ENCODE peak calls at places on chromosomes 7 and 10, in ten cellular contexts. M, O, H, T, Z, N, K, I, U and G are unnamed samples. For H3K36me3, the result is how much of the 10 kb centered on the place peaks cover.

GRCh38 chr7:120189623-120190022 is 83.4 kb upstream of the KCND2 start:
- DNase-seq in U (no peak), I (no peak), K (no peak), O (no peak), Z (no peak), T (no peak), N (no peak), H (no peak), M (no peak), G (no peak)

GRCh38 chr10:123443924-123444323 is 222.2 kb upstream of the GPR26 start:
- DNase-seq in K (no peak), Z (no peak), N (no peak), I (no peak), O (no peak), H (no peak), U (no peak), T (no peak), M (no peak), G (no peak)

GRCh38 chr7:51261950-51262795 is 54.4 kb downstream of the COBL start:
- DNase-seq in U (no peak), Z (no peak), O (no peak), I (no peak), H (no peak), N (peak), T (no peak), M (no peak), K (peak), G (no peak)

GRCh38 chr10:17474595-17474994 is 20.2 kb upstream of the ST8SIA6 start:
- DNase-seq in I (no peak), K (no peak), Z (no peak), T (no peak), U (no peak), O (no peak), M (no peak), H (no peak), N (no peak), G (no peak)

GRCh38 chr10:50416181-50416824 is 165.0 kb upstream of the ASAH2 start:
- DNase-seq in O (no peak), N (no peak), K (no peak), M (no peak), T (no peak), H (no peak), I (no peak), U (no peak), Z (no peak), G (no peak)

GRCh38 chr10:131978366-131978765 is 3.4 kb downstream of the BNIP3 start:
- DNase-seq in M (no peak), N (no peak), U (no peak), Z (no peak), H (no peak), T (no peak), K (no peak), O (no peak), I (no peak), G (peak)

GRCh38 chr10:110793128-110793812 is 78.5 kb upstream of the PDCD4 start:
- DNase-seq in M (no peak), I (no peak), N (no peak), K (no peak), T (no peak), O (no peak), Z (no peak), U (no peak), H (no peak), G (no peak)

GRCh38 chr7:1403844-1404404 is 55.3 kb downstream of the MICALL2 start:
- DNase-seq in T (no peak), U (peak), M (peak), K (no peak), I (no peak), O (no peak), N (no peak), Z (no peak), H (no peak), G (no peak)

GRCh38 chr10:125441151-125441550 is 241.8 kb downstream of the TEX36 start:
- DNase-seq in U (no peak), H (no peak), N (no peak), O (no peak), K (no peak), M (peak), Z (no peak), I (no peak), T (no peak), G (no peak)

GRCh38 chr10:71924771-71925170 is 39.4 kb upstream of the CHST3 start:
- DNase-seq in K (no peak), H (no peak), T (no peak), U (no peak), I (no peak), Z (no peak), N (no peak), M (no peak), O (no peak), G (no peak)

GRCh38 chr7:100013328-100013676 is 2.1 kb upstream of the ZKSCAN1 start:
- DNase-seq in H (no peak), T (no peak), O (no peak), M (no peak), N (no peak), U (no peak), Z (no peak), K (no peak), I (no peak), G (no peak)

GRCh38 chr10:48504141-48504885 is 100.6 kb downstream of the ARHGAP22 start:
- DNase-seq in M (no peak), U (no peak), K (peak), O (no peak), T (no peak), I (no peak), N (no peak), Z (peak), H (no peak), G (peak)

GRCh38 chr7:144818516-144818915 is 17.3 kb downstream of the TPK1 start:
- DNase-seq in H (no peak), I (no peak), M (peak), U (no peak), O (no peak), K (no peak), T (no peak), Z (no peak), N (no peak), G (no peak)

GRCh38 chr10:69007260-69007659 is 18.7 kb downstream of the KIFBP start:
- DNase-seq in K (no peak), I (no peak), N (no peak), H (no peak), M (no peak), T (no peak), O (no peak), Z (no peak), U (no peak), G (no peak)

GRCh38 chr10:65769828-65770227 is 1156.0 kb upstream of the LRRTM3 start:
- DNase-seq in H (no peak), I (no peak), U (no peak), T (no peak), Z (no peak), M (peak), N (no peak), O (no peak), K (no peak), G (no peak)

GRCh38 chr10:944034-944831 is 12.7 kb upstream of the LARP4B start:
- DNase-seq in M (peak), H (peak), N (no peak), I (peak), K (peak), Z (no peak), U (no peak), T (no peak), O (peak), G (peak)

GRCh38 chr7:30206466-30206865 is 71.7 kb downstream of the MTURN start:
- DNase-seq in O (no peak), I (no peak), Z (no peak), U (peak), T (no peak), M (peak), K (no peak), H (no peak), N (no peak), G (no peak)

GRCh38 chr10:46024948-46025347 is 5.5 kb downstream of the NCOA4 start:
- DNase-seq in T (no peak), N (no peak), K (no peak), M (no peak), Z (no peak), O (no peak), H (no peak), U (no peak), I (no peak), G (no peak)

GRCh38 chr10:44010873-44011602 is 362.4 kb upstream of the ZNF32 start:
- DNase-seq in H (no peak), Z (no peak), M (peak), O (no peak), I (peak), U (no peak), T (no peak), N (no peak), K (no peak), G (no peak)

GRCh38 chr10:91511549-91512330 is 101.6 kb downstream of the HECTD2 start:
- DNase-seq in U (no peak), M (peak), T (no peak), I (no peak), O (no peak), Z (no peak), H (no peak), K (no peak), N (no peak), G (no peak)

GRCh38 chr7:87000344-87000743 is 59.1 kb downstream of the ELAPOR2 start:
- DNase-seq in Z (no peak), T (no peak), N (no peak), O (no peak), M (no peak), U (no peak), K (no peak), H (no peak), I (no peak), G (no peak)

GRCh38 chr10:113610636-113611601 is 52.9 kb downstream of the NRAP start:
- DNase-seq in Z (no peak), K (no peak), N (peak), T (no peak), I (no peak), U (peak), O (no peak), M (peak), H (no peak), G (no peak)

GRCh38 chr10:52679117-52679516 is 93.5 kb downstream of the MBL2 start:
- DNase-seq in K (no peak), Z (no peak), M (no peak), N (no peak), H (no peak), I (no peak), O (no peak), T (no peak), U (no peak), G (no peak)

GRCh38 chr7:144454-144826 is 47.9 kb upstream of the FAM20C start:
- DNase-seq in O (no peak), H (no peak), Z (no peak), I (no peak), M (no peak), N (no peak), K (no peak), T (peak), U (no peak), G (peak)

GRCh38 chr10:24596531-24596930 is 127.2 kb downstream of the ARHGAP21 start:
- DNase-seq in N (no peak), O (no peak), K (no peak), I (no peak), T (no peak), M (no peak), Z (no peak), H (no peak), U (no peak), G (no peak)
- H3K36me3 ChIP-seq in N (under half), O (half or more), K (half or more), I (half or more), T (half or more), M (under half), Z (under half), H (under half), U (under half), G (half or more)

GRCh38 chr10:67506083-67506756 is 189.8 kb downstream of the CTNNA3 start:
- DNase-seq in M (no peak), Z (no peak), O (no peak), N (no peak), K (no peak), T (no peak), H (no peak), I (no peak), U (no peak), G (no peak)
- TF ChIP-seq CTCF in M (no peak), Z (no peak), O (no peak), N (no peak), K (no peak), T (no peak), H (no peak), I (no peak), U (no peak), G (no peak)

GRCh38 chr10:6401562-6402348 is 178.3 kb downstream of the PRKCQ start:
- DNase-seq in Z (peak), T (no peak), O (peak), K (peak), U (peak), H (peak), M (peak), I (peak), N (peak), G (peak)
- H3K4me3 ChIP-seq in Z (peak), T (peak), O (peak), K (peak), U (peak), H (no peak), M (peak), I (peak), N (peak), G (peak)

DNA sequence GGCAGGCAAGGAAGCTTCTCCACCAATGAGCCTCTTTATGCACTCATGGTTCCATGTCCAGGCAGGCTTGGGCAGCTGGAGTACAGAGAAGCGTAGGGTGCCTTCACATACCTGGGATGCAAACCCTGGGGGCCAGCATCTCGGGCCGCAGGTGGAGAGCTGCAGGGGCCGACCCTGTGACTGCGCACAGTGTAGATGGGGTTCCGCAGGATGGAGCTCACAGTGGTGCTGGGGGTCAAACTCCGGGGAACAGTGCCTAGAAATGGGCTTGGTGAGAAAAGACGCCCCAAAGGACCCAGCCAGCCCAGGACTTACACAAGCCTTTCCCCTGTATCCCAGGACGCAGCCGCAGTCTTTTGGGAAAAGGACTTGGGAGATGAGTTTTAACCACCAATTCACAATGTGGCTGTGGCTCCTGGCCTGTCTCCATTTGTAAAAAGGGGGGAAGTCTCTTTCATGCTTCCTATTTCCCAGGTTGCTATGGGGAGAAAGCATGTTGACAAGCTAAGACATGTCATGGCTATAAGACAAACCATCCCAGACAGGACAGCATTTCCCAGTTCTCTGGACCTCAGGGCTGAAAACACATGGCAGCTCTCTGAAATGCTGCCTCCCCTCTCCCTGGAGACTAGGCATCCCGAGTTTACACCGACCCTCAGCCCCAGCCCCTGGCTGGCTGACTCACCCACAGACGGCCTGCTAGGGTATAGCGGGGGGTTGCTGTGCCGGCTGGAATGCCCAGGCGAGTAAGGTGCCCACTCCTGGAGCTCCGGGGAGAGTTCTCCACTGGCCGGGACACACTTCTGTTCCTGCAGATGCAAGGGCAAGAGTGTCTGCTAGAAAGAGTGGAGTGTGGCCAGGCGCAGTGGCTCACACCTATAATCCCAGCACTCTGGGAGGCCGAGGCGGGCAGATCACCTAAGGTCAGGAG is 107.1 kb downstream of the DLG5 start:
- DNase-seq in I (no peak), N (no peak), T (no peak), U (no peak), M (no peak), H (no peak), O (no peak), Z (no peak), K (no peak), G (no peak)
- H3K36me3 ChIP-seq in I (half or more), N (under half), T (half or more), U (under half), M (under half), H (under half), O (under half), Z (under half), K (half or more), G (half or more)

GRCh38 chr10:5583525-5584175 is 58.9 kb downstream of the CALML3 start:
- DNase-seq in N (peak), I (peak), T (no peak), M (peak), U (peak), Z (peak), O (peak), H (no peak), K (peak), G (peak)

GRCh38 chr10:5584895-5585516 is 60.2 kb downstream of the CALML3 start:
- DNase-seq in Z (no peak), N (no peak), M (peak), T (peak), K (no peak), O (no peak), U (no peak), I (no peak), H (no peak), G (peak)

GRCh38 chr10:5585517-5586222 is 60.9 kb downstream of the CALML3 start:
- DNase-seq in M (peak), K (no peak), Z (no peak), I (no peak), H (no peak), O (no peak), U (no peak), N (no peak), T (no peak), G (peak)

GRCh38 chr10:5581670-5582566 is 57.2 kb downstream of the CALML3 start:
- DNase-seq in U (no peak), H (no peak), N (no peak), Z (no peak), O (no peak), K (no peak), I (no peak), T (no peak), M (no peak), G (no peak)

GRCh38 chr10:5582736-5583135 is 58.0 kb downstream of the CALML3 start:
- DNase-seq in I (no peak), Z (no peak), U (peak), M (no peak), T (no peak), N (no peak), K (no peak), H (no peak), O (no peak), G (peak)
- TF ChIP-seq CTCF in I (no peak), Z (no peak), U (peak), M (peak), T (no peak), N (no peak), K (no peak), H (no peak), O (no peak), G (no peak)

GRCh38 chr7:102425639-102426267 is 7.6 kb upstream of the ORAI2 start:
- DNase-seq in M (no peak), Z (no peak), N (no peak), T (no peak), O (peak), U (no peak), H (no peak), K (peak), I (peak), G (peak)

GRCh38 chr7:102432476-102433318 is 678 bp upstream of the ORAI2 start:
- DNase-seq in N (no peak), U (no peak), T (no peak), O (no peak), M (no peak), K (no peak), Z (no peak), I (no peak), H (no peak), G (no peak)

GRCh38 chr7:102431617-102432298 is 1.6 kb upstream of the ORAI2 start:
- DNase-seq in O (no peak), H (no peak), N (peak), I (no peak), T (no peak), U (no peak), K (no peak), M (no peak), Z (no peak), G (no peak)

GRCh38 chr7:102426268-102427031 is 6.9 kb upstream of the ORAI2 start:
- DNase-seq in K (no peak), U (no peak), N (no peak), Z (no peak), H (no peak), I (no peak), M (no peak), O (no peak), T (no peak), G (no peak)

DNA sequence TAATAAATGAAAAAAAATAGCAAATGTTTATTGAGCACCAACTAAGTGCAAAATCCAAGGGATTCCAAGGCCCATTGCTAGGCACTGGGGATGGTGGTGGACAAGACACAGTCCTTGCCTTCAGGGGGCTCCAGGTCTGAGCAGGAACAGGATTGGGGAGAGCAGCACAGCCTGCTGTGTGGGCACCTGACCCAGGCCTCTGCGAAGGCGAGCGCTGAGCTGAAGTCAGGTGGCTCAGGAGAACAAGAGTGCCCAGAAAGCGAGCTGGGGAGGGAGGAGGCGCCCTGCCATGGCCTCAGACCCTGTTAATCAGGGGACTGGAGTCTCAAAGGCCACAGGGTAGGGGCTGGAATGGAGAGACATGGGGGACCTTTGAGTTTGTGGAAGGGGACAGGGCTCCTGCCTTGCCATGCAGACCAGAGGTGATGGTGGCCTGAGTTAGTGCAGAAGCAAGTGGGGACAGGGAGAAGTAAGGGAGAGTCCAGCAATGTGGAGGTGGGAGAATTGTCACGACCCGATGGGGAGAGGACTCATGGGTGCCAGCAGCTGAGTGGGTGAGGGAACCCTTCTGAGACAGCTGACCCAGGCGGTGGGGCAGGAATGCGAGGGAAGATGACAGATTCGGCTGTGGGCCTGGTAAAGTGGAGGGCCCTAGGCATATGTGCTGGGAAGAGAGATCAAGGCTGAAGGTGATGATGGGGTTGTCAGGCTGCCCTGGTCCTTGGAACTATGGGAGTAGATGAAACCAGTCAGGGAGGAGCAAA is 4.1 kb upstream of the ORAI2 start:
- DNase-seq in K (no peak), N (no peak), T (no peak), H (no peak), I (no peak), U (no peak), M (no peak), O (no peak), Z (no peak), G (no peak)
- H3K4me3 ChIP-seq in K (no peak), N (no peak), T (no peak), H (no peak), I (no peak), U (no peak), M (no peak), O (no peak), Z (no peak), G (no peak)

DNA sequence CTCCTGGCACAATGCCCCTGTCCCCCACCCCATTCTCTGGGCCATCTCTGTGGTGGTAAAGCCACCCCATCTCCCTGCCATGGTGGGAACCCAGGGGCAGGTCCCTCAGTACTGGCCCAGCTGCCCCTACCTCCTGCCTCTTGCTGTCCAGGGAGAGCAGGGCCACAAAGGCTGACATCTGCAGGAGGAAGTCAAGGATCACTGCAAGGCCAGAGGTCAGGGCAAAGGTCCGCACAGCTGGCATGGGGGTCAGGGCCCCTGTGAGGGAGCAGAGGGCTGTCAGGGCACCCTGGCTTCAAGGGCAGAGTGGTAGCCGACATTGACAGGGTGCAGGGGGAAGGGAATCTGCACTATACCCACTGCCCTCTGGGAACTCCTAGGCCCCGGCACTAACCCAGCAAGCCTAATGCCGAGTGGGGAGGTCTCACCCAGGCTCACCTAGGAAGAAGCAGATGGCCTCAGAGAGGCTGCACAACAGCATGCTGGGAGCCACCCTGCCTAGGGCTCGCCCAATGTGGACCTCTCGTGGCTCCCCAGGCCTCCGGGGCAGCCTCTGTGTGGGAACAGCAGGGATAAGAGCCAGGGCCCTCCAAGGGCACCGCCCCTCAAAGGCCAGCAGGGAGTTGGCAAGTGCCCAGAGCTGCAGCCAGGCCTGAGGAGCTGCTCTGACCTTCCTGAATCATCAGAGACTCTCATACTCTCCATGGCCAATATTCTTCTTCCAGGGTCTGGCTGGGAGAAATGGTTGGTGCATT is 7.7 kb downstream of the NPC1L1 start:
- DNase-seq in Z (no peak), O (no peak), I (no peak), U (no peak), T (no peak), H (no peak), N (no peak), K (peak), M (no peak), G (no peak)
- H3K36me3 ChIP-seq in Z (under half), O (under half), I (under half), U (under half), T (under half), H (under half), N (under half), K (under half), M (under half), G (under half)